ENCODE peak calls at places on chromosomes 11 and 22, in seven cellular contexts. One of them, this sample, is unnamed.

GRCh38 chr22:39316440-39317083 is 2.9 kb downstream of the RPL3 start:
- DNase-seq in ecto neural progenitor cell: peak
- DNase-seq in NCI-H1092 treated with DMSO at 0.1 percent for 48 hours: peak
- DNase-seq in psoas muscle: peak
- DNase-seq in stimulated activated naive CD8-positive, alpha-beta T cell treated with anti-CD3 and anti-CD28 coated beads, Interleukin-15, Interleukin-2, amounts not matched to agents 100 U/mL and 50 U/mL, for 24 hours: peak
- DNase-seq in dorsolateral prefrontal cortex: peak
- DNase-seq in C1 segment of cervical spinal cord: no peak
- DNase-seq in this sample: peak

GRCh38 chr11:65766535-65766934 is 14.2 kb downstream of the AP5B1 start:
- DNase-seq in stimulated activated naive CD8-positive, alpha-beta T cell treated with anti-CD3 and anti-CD28 coated beads, Interleukin-15, Interleukin-2, amounts not matched to agents 100 U/mL and 50 U/mL, for 24 hours: no peak
- DNase-seq in NCI-H1092 treated with DMSO at 0.1 percent for 48 hours: no peak
- DNase-seq in dorsolateral prefrontal cortex: no peak
- DNase-seq in C1 segment of cervical spinal cord: no peak
- DNase-seq in ecto neural progenitor cell: no peak
- DNase-seq in psoas muscle: no peak
- DNase-seq in this sample: no peak

GRCh38 chr11:130389315-130389935 is 39.0 kb downstream of the ADAMTS8 start:
- DNase-seq in ecto neural progenitor cell: no peak
- DNase-seq in C1 segment of cervical spinal cord: no peak
- DNase-seq in psoas muscle: no peak
- DNase-seq in dorsolateral prefrontal cortex: no peak
- DNase-seq in stimulated activated naive CD8-positive, alpha-beta T cell treated with anti-CD3 and anti-CD28 coated beads, Interleukin-15, Interleukin-2, amounts not matched to agents 100 U/mL and 50 U/mL, for 24 hours: peak
- DNase-seq in NCI-H1092 treated with DMSO at 0.1 percent for 48 hours: no peak
- DNase-seq in this sample: peak

GRCh38 chr11:35911616-35912165 is 32.2 kb upstream of the LDLRAD3 start:
- DNase-seq in ecto neural progenitor cell: no peak
- DNase-seq in NCI-H1092 treated with DMSO at 0.1 percent for 48 hours: no peak
- DNase-seq in psoas muscle: no peak
- DNase-seq in stimulated activated naive CD8-positive, alpha-beta T cell treated with anti-CD3 and anti-CD28 coated beads, Interleukin-15, Interleukin-2, amounts not matched to agents 100 U/mL and 50 U/mL, for 24 hours: no peak
- DNase-seq in dorsolateral prefrontal cortex: no peak
- DNase-seq in C1 segment of cervical spinal cord: no peak
- DNase-seq in this sample: no peak

GRCh38 chr22:22397875-22398524 is 110.5 kb downstream of the ZNF280B start:
- DNase-seq in psoas muscle: no peak
- DNase-seq in NCI-H1092 treated with DMSO at 0.1 percent for 48 hours: no peak
- DNase-seq in dorsolateral prefrontal cortex: no peak
- DNase-seq in stimulated activated naive CD8-positive, alpha-beta T cell treated with anti-CD3 and anti-CD28 coated beads, Interleukin-15, Interleukin-2, amounts not matched to agents 100 U/mL and 50 U/mL, for 24 hours: no peak
- DNase-seq in ecto neural progenitor cell: no peak
- DNase-seq in C1 segment of cervical spinal cord: no peak
- DNase-seq in this sample: no peak

GRCh38 chr11:32088117-32088941 is 2.5 kb upstream of the RCN1 start:
- DNase-seq in dorsolateral prefrontal cortex: no peak
- DNase-seq in stimulated activated naive CD8-positive, alpha-beta T cell treated with anti-CD3 and anti-CD28 coated beads, Interleukin-15, Interleukin-2, amounts not matched to agents 100 U/mL and 50 U/mL, for 24 hours: peak
- DNase-seq in ecto neural progenitor cell: no peak
- DNase-seq in NCI-H1092 treated with DMSO at 0.1 percent for 48 hours: no peak
- DNase-seq in C1 segment of cervical spinal cord: no peak
- DNase-seq in psoas muscle: no peak
- DNase-seq in this sample: no peak

GRCh38 chr11:17475666-17476316 is 854 bp downstream of the ABCC8 start:
- DNase-seq in C1 segment of cervical spinal cord: no peak
- DNase-seq in ecto neural progenitor cell: peak
- DNase-seq in psoas muscle: no peak
- DNase-seq in dorsolateral prefrontal cortex: no peak
- DNase-seq in stimulated activated naive CD8-positive, alpha-beta T cell treated with anti-CD3 and anti-CD28 coated beads, Interleukin-15, Interleukin-2, amounts not matched to agents 100 U/mL and 50 U/mL, for 24 hours: no peak
- DNase-seq in NCI-H1092 treated with DMSO at 0.1 percent for 48 hours: no peak
- DNase-seq in this sample: no peak

GRCh38 chr11:96211433-96211832 is 131.6 kb downstream of the MAML2 start:
- DNase-seq in C1 segment of cervical spinal cord: no peak
- DNase-seq in ecto neural progenitor cell: no peak
- DNase-seq in dorsolateral prefrontal cortex: no peak
- DNase-seq in stimulated activated naive CD8-positive, alpha-beta T cell treated with anti-CD3 and anti-CD28 coated beads, Interleukin-15, Interleukin-2, amounts not matched to agents 100 U/mL and 50 U/mL, for 24 hours: no peak
- DNase-seq in psoas muscle: no peak
- DNase-seq in NCI-H1092 treated with DMSO at 0.1 percent for 48 hours: no peak
- DNase-seq in this sample: no peak

GRCh38 chr11:64545605-64546004 is 45.4 kb upstream of the SLC22A12 start:
- DNase-seq in psoas muscle: peak
- DNase-seq in ecto neural progenitor cell: no peak
- DNase-seq in dorsolateral prefrontal cortex: no peak
- DNase-seq in stimulated activated naive CD8-positive, alpha-beta T cell treated with anti-CD3 and anti-CD28 coated beads, Interleukin-15, Interleukin-2, amounts not matched to agents 100 U/mL and 50 U/mL, for 24 hours: no peak
- DNase-seq in NCI-H1092 treated with DMSO at 0.1 percent for 48 hours: no peak
- DNase-seq in C1 segment of cervical spinal cord: no peak
- DNase-seq in this sample: no peak

GRCh38 chr11:124717786-124718634 is 21.7 kb upstream of the NRGN start:
- DNase-seq in psoas muscle: peak
- DNase-seq in NCI-H1092 treated with DMSO at 0.1 percent for 48 hours: peak
- DNase-seq in dorsolateral prefrontal cortex: no peak
- DNase-seq in stimulated activated naive CD8-positive, alpha-beta T cell treated with anti-CD3 and anti-CD28 coated beads, Interleukin-15, Interleukin-2, amounts not matched to agents 100 U/mL and 50 U/mL, for 24 hours: peak
- DNase-seq in ecto neural progenitor cell: peak
- DNase-seq in C1 segment of cervical spinal cord: no peak
- DNase-seq in this sample: peak